ENCODE peak calls at places on chromosomes 7 and 10, in ten cellular contexts. M is Peyer's patch, Z is neural progenitor cell, J is colonic mucosa, C is mesothelial cell of epicardium, Q is H9, O is fibroblast of pulmonary artery, P is HFF-Myc, H is activated B cell treated with CpG ODN at 0.5 μM for 24 hours, U is HCT116. N is an unnamed sample.

GRCh38 chr7:149859369-149859768 is 14.4 kb upstream of the ATP6V0E2 start:
- DNase-seq in Q (no peak), C (no peak), O (no peak), P (no peak), H (no peak), M (no peak), Z (no peak), U (no peak), J (no peak), N (no peak)

GRCh38 chr10:71981024-71981867 is 17.1 kb downstream of the CHST3 start:
- DNase-seq in U (no peak), M (no peak), C (no peak), O (peak; percentile 36), P (no peak), Z (peak; percentile 62), Q (no peak), J (no peak), H (no peak), N (no peak)

GRCh38 chr7:158944950-158945349 is 88.6 kb downstream of the DYNC2I1 start:
- DNase-seq in J (no peak), Q (no peak), U (no peak), O (no peak), Z (no peak), P (no peak), M (no peak), H (no peak), C (no peak), N (no peak)

GRCh38 chr10:98097611-98098010 is 36.8 kb upstream of the R3HCC1L start:
- DNase-seq in H (no peak), Z (no peak), O (no peak), M (no peak), U (no peak), Q (no peak), C (no peak), J (no peak), P (peak; percentile 5), N (no peak)

GRCh38 chr7:99314504-99314903 is 11.2 kb upstream of the ARPC1A start:
- DNase-seq in C (no peak), Q (no peak), P (no peak), H (no peak), Z (no peak), U (no peak), M (peak; percentile 70), J (peak; percentile 86), O (no peak), N (peak; percentile 82)

GRCh38 chr7:46522354-46522906 is 601.4 kb upstream of the IGFBP3 start:
- DNase-seq in Z (no peak), C (no peak), H (no peak), U (no peak), J (no peak), P (no peak), O (no peak), M (no peak), Q (no peak), N (no peak)

GRCh38 chr10:33103980-33104379 is 145.9 kb upstream of the ITGB1 start:
- DNase-seq in C (no peak), M (no peak), P (no peak), Q (no peak), J (no peak), H (no peak), O (no peak), Z (no peak), U (no peak), N (no peak)

GRCh38 chr10:94992811-94993210 is 54.4 kb downstream of the CYP2C9 start:
- DNase-seq in M (no peak), Q (peak; percentile 87), H (no peak), O (no peak), Z (peak; percentile 11), J (no peak), U (no peak), P (no peak), C (no peak), N (peak; percentile 9)

GRCh38 chr10:100020161-100020882 is 10.6 kb upstream of the DNMBP start:
- DNase-seq in P (no peak), H (no peak), C (no peak), J (no peak), M (no peak), O (no peak), U (no peak), Z (no peak), Q (no peak), N (no peak)

DNA sequence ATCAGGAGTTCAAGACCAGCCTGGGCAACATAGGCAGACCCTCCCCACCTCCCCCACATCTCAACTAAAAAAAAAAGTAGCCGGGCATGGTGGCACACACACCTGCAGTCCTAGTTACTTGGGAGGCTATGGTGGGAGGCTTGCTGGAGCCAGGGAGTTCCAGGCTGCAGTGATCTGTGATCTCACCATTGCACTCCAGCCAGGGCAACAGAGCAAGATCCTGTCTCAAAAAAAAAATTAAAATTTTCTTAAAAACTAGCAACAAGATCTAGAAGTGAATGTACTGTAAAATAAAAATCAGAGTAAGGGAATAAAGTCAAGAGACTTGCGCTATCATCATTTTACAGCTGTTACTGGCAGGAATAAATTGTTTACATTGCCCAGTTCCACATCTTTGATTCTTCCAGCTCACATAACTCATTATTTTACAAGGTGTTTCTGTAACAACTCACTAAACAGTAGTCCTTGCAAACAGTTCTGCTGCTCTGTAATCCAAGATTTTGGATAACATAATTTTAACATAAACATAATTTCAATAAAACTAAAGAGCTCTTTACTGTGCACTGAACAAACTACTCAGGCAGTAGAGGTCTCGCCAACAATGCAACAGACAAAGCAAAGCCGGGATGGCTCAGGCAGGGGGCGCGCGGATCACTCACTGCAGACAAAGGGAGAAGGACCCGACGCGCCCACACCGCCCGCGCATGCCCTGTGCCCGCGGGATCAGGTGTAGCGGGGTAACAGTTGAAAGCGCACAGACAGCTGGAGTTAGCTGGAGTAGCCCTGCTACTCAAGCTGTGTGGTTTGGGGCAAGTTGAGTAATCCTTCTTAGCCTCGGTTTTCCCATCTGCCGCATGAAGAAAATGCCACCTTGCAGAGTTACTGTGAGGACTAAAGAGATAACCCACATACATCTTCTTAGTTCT is 73.3 kb upstream of the NFE2L3 start:
- DNase-seq in H (peak; percentile 73), O (peak; percentile 29), Z (peak; percentile 93), Q (peak; percentile 90), J (peak; percentile 76), C (peak; percentile 46), P (no peak), U (peak; percentile 41), M (peak; percentile 92), N (peak; percentile 81)
- TF ChIP-seq CTCF in H (no peak), O (peak; percentile 34), Z (peak; percentile 52), Q (peak; percentile 62), J (no peak), C (no peak), P (peak; percentile 41), U (peak; percentile 58), M (peak; percentile 22), N (no peak)

DNA sequence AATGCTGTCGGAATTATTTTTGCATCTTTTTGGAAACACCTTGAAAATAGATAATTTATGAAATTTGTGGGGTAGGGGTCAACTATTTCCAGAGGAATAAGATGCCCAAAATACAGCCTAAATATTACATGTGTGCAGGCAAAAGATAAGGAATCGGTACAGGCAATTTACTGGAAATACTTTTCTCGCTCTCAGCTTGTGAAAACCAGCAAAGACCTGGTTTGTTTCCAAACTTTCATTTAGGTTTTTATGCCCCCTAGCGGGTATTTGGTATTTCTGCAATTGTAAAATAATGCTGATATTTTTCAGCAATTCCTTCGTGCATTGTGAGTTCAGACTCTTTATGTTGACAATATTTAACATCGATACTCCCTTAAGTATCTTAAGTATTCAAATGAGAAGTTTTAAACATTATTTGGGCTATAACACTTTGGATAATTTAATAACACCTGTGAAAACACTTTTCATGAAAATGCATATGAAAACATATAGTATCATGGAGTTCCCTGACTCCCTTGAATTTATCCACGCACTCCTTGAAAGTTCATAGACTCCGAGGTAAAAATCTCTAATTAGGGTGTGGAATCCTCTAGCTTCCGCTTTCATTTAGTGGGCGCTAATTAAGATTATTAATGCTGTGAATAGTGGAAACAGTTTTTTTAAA is 132.4 kb downstream of the TSPAN12 start:
- DNase-seq in M (no peak), Z (peak; percentile 72), P (peak; percentile 9), H (no peak), J (no peak), U (peak; percentile 43), Q (no peak), C (no peak), O (peak; percentile 62), N (no peak)
- TF ChIP-seq CTCF in M (no peak), Z (peak; percentile 84), P (peak; percentile 45), H (no peak), J (peak; percentile 46), U (peak; percentile 71), Q (peak; percentile 80), C (peak; percentile 90), O (peak; percentile 67), N (no peak)

GRCh38 chr10:61612009-61612408 is 50.7 kb upstream of the CABCOCO1 start:
- DNase-seq in M (peak; percentile 43), O (no peak), U (no peak), Q (no peak), Z (no peak), J (no peak), P (no peak), H (no peak), C (peak; percentile 29), N (no peak)
- TF ChIP-seq CTCF in M (no peak), O (no peak), U (no peak), Q (no peak), Z (no peak), J (no peak), P (no peak), H (no peak), C (no peak), N (no peak)

GRCh38 chr7:74025146-74025545 is 2.8 kb upstream of the ELN start:
- DNase-seq in O (no peak), C (no peak), Q (no peak), J (no peak), U (no peak), M (no peak), H (no peak), Z (no peak), P (no peak), N (no peak)

GRCh38 chr7:74022507-74022906 is 5.5 kb upstream of the ELN start:
- DNase-seq in Q (no peak), U (no peak), J (no peak), O (no peak), Z (no peak), H (no peak), P (no peak), C (no peak), M (no peak), N (no peak)

GRCh38 chr7:74023786-74024185 is 4.2 kb upstream of the ELN start:
- DNase-seq in P (no peak), C (no peak), M (no peak), H (no peak), Q (no peak), J (no peak), Z (no peak), U (no peak), O (no peak), N (no peak)

GRCh38 chr7:74021546-74022320 is 6.2 kb upstream of the ELN start:
- DNase-seq in Q (no peak), J (no peak), P (no peak), H (no peak), U (no peak), M (no peak), O (no peak), Z (no peak), C (no peak), N (no peak)

GRCh38 chr7:74023037-74023436 is 4.9 kb upstream of the ELN start:
- DNase-seq in U (no peak), O (peak; percentile 48), Q (peak; percentile 50), M (no peak), Z (no peak), H (no peak), C (no peak), P (no peak), J (no peak), N (no peak)
- TF ChIP-seq CTCF in U (no peak), O (no peak), Q (no peak), M (no peak), Z (no peak), H (no peak), C (no peak), P (peak; percentile 18), J (no peak), N (no peak)